ENCODE peak calls at places on chromosome 20, in eight cellular contexts. L is transverse colon, C is NT2/D1, V is HCT116, K is hepatocyte, R is adrenal gland, P is ovary, O is WERI-Rb-1. B is an unnamed sample. For H3K27me3, the result is how much of the 10 kb centered on the place peaks cover.

GRCh38 chr20:32576560-32576959 is 8.6 kb downstream of the NOL4L start:
- DNase-seq in V (no peak), C (no peak), L (no peak), P (no peak), R (no peak), O (no peak), K (no peak), B (no peak)

GRCh38 chr20:60851826-60852704 is 400.0 kb upstream of the CDH4 start:
- DNase-seq in R (no peak), O (peak), K (peak), L (no peak), V (no peak), C (peak), P (no peak), B (peak)

GRCh38 chr20:31418307-31418706 is 12.3 kb upstream of the DEFB121 start:
- DNase-seq in K (no peak), V (no peak), L (no peak), R (no peak), P (no peak), C (no peak), O (no peak), B (no peak)

GRCh38 chr20:25867776-25868649 is 171.4 kb upstream of the ZNF337 start:
- DNase-seq in C (no peak), O (no peak), P (peak), L (peak), K (peak), R (peak), V (no peak), B (peak)

GRCh38 chr20:1588869-1589460 is 30.8 kb downstream of the SIRPB1 start:
- DNase-seq in R (no peak), V (no peak), O (no peak), P (no peak), L (no peak), C (no peak), K (no peak), B (no peak)

GRCh38 chr20:32007787-32008616 is 2.2 kb upstream of the CCM2L start:
- DNase-seq in K (no peak), V (no peak), L (no peak), C (no peak), O (no peak), P (no peak), R (peak), B (peak)

GRCh38 chr20:40489886-40490285 is 199.2 kb downstream of the MAFB start:
- DNase-seq in V (no peak), P (no peak), O (no peak), K (no peak), L (no peak), C (no peak), R (no peak), B (no peak)

GRCh38 chr20:14717124-14718004 is 380.0 kb upstream of the FLRT3 start:
- DNase-seq in O (no peak), V (no peak), P (no peak), K (no peak), R (no peak), C (no peak), L (no peak), B (no peak)

GRCh38 chr20:38723069-38723981 is 961 bp upstream of the SLC32A1 start:
- DNase-seq in V (no peak), P (no peak), L (no peak), R (no peak), O (no peak), C (no peak), K (no peak), B (peak)

GRCh38 chr20:1661542-1662299 is 4.1 kb upstream of the SIRPG start:
- DNase-seq in K (no peak), C (no peak), L (no peak), V (no peak), O (no peak), R (no peak), P (no peak), B (no peak)

GRCh38 chr20:59832406-59833156 is 100.9 kb downstream of the SYCP2 start:
- DNase-seq in V (no peak), C (no peak), K (peak), L (no peak), O (no peak), R (no peak), P (no peak), B (no peak)
- H3K27me3 ChIP-seq in V (under half), C (under half), K (under half), L (under half), O (half or more), R (under half), P (under half), B (under half)

DNA sequence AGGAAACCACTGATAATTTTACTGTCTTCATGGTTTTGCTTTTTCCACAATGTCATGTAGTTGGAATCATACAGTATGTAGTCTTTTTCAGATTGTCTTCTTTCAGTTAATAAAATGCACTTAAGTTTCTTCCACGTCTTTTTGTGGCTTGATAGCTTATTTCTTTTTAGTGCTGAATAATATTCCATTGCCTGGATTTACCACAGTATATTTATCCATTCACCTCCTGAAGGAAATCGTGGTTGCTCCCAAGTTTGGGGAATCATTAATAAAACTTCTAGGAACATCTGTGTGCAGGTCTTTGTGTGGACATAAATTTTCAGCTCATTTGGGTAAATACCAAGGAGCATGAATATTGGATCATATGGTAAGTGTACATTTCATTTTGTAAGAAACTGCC is 38.8 kb upstream of the ZNFX1 start:
- DNase-seq in K (no peak), R (no peak), L (no peak), O (no peak), V (no peak), P (no peak), C (no peak), B (no peak)
- H3K27me3 ChIP-seq in K (half or more), R (under half), L (half or more), O (under half), V (under half), P (under half), C (under half), B (half or more)

DNA sequence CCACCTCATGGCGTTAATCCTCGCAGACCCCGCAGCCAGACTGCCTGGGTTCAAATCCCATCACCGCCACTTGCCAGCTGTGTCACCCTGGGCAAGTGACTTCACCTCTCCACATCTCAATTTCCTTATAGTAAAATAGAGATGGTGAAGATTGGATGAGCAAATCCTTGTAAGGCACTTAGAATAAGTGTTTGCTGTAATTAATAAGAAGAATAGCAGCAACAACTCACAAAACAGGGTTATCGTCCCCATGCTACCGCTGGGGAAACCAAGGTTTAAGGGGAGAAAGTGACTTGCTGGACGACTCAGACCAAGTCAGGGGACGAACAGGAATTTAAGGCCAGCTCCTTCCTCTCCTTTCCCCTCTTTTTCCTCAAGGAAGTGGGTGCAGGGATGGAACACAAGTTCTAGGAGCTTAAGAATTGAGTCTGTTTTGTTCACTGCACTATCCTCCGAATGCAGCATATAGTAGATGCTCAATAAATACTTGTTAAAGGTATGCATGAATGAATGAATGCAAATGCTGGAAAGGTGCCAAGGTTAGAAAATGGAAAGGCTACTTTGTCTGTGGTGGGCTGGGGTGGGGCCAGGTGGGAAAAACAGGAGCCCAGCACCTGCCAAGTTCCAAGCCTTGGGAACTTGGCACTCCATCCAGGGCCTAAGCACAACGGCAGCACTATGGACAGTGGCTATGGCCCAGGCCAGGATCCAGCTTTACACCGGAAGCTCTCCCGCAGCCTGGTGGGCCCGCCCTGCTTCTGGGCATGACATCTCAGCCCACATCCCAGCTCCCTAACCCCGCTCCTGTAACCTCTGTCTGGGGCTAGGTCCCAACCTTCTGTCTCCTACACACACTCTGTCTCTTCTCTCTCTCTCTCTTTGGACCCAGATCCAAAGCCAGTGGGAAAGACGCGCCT is 4.9 kb upstream of the CDH22 start:
- DNase-seq in K (no peak), P (no peak), R (no peak), C (no peak), V (no peak), O (no peak), L (no peak), B (no peak)
- H3K27me3 ChIP-seq in K (half or more), P (under half), R (half or more), C (half or more), V (under half), O (under half), L (half or more), B (half or more)

GRCh38 chr20:21089421-21089820 is 16.7 kb downstream of the LINC00237 start:
- DNase-seq in O (no peak), V (no peak), K (no peak), R (no peak), P (no peak), C (no peak), L (no peak), B (no peak)
- H3K27me3 ChIP-seq in O (half or more), V (under half), K (half or more), R (under half), P (under half), C (under half), L (half or more), B (under half)

GRCh38 chr20:55251170-55251569 is 754.1 kb downstream of the CBLN4 start:
- DNase-seq in C (no peak), K (no peak), L (no peak), R (no peak), P (no peak), O (no peak), V (no peak), B (no peak)

GRCh38 chr20:55252525-55252924 is 752.8 kb downstream of the CBLN4 start:
- DNase-seq in L (no peak), C (no peak), O (no peak), R (no peak), P (peak), V (no peak), K (no peak), B (no peak)

GRCh38 chr20:55253765-55254164 is 751.6 kb downstream of the CBLN4 start:
- DNase-seq in V (no peak), K (peak), R (no peak), L (no peak), P (no peak), O (no peak), C (no peak), B (no peak)

GRCh38 chr20:55255016-55255415 is 750.3 kb downstream of the CBLN4 start:
- DNase-seq in P (no peak), V (no peak), O (no peak), K (no peak), C (no peak), R (no peak), L (no peak), B (no peak)
- H3K27me3 ChIP-seq in P (under half), V (under half), O (under half), K (under half), C (under half), R (under half), L (under half), B (under half)

GRCh38 chr20:21503345-21503744 is 10.5 kb downstream of the NKX2-2 start:
- DNase-seq in V (no peak), K (no peak), C (no peak), L (no peak), R (no peak), O (no peak), P (no peak), B (no peak)

GRCh38 chr20:21500599-21500998 is 13.3 kb downstream of the NKX2-2 start:
- DNase-seq in K (no peak), L (no peak), R (no peak), C (no peak), P (no peak), V (no peak), O (no peak), B (no peak)

GRCh38 chr20:21498646-21499045 is 15.2 kb downstream of the NKX2-2 start:
- DNase-seq in K (no peak), L (no peak), R (no peak), V (no peak), P (no peak), C (no peak), O (no peak), B (no peak)

GRCh38 chr20:21499641-21500040 is 14.2 kb downstream of the NKX2-2 start:
- DNase-seq in C (no peak), V (no peak), R (no peak), L (no peak), O (no peak), K (no peak), P (no peak), B (no peak)

DNA sequence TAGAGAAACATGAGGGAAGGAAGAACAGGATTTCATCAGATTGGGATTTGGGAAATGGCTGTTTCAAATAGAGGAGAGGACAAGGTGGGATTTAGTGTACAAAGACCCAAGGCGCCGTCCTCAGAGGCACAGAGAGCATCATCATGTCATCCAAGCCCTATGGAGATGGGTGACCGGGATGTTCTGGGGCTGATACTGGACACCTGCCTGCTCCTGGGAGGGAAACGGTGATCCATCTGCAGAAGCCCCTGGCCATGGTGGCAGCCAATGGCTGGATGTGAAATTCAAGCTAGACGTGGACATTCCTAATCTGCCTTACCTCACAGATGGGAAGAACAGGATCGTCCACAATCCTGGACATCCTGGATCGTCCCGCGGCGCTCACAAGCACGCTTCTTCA is 12.7 kb downstream of the NKX2-2 start:
- DNase-seq in P (no peak), K (no peak), R (no peak), V (no peak), C (no peak), O (no peak), L (no peak), B (no peak)
- H3K27me3 ChIP-seq in P (under half), K (half or more), R (under half), V (under half), C (under half), O (half or more), L (half or more), B (under half)

GRCh38 chr20:44173116-44173515 is 13.9 kb downstream of the JPH2 start:
- DNase-seq in L (no peak), R (no peak), C (no peak), P (no peak), K (no peak), V (no peak), O (no peak), B (no peak)
- H3K27me3 ChIP-seq in L (under half), R (under half), C (under half), P (under half), K (under half), V (under half), O (under half), B (under half)

GRCh38 chr20:46249671-46250070 is 58.6 kb downstream of the CDH22 start:
- DNase-seq in C (no peak), O (no peak), R (no peak), L (no peak), K (no peak), P (no peak), V (no peak), B (no peak)
- H3K27me3 ChIP-seq in C (half or more), O (under half), R (under half), L (half or more), K (half or more), P (under half), V (under half), B (under half)

GRCh38 chr20:62535282-62535811 is 59.6 kb upstream of the GATA5 start:
- DNase-seq in V (no peak), O (no peak), L (no peak), K (no peak), R (no peak), C (no peak), P (no peak), B (no peak)

GRCh38 chr20:62535964-62536363 is 60.2 kb upstream of the GATA5 start:
- DNase-seq in P (no peak), C (no peak), O (no peak), R (no peak), V (no peak), L (no peak), K (no peak), B (no peak)

GRCh38 chr20:62534526-62535221 is 58.9 kb upstream of the GATA5 start:
- DNase-seq in K (no peak), C (no peak), V (no peak), R (no peak), P (no peak), L (no peak), O (no peak), B (no peak)

GRCh38 chr20:62537649-62538292 is 62.0 kb upstream of the GATA5 start:
- DNase-seq in V (no peak), K (no peak), O (no peak), R (no peak), P (no peak), C (no peak), L (no peak), B (peak)

DNA sequence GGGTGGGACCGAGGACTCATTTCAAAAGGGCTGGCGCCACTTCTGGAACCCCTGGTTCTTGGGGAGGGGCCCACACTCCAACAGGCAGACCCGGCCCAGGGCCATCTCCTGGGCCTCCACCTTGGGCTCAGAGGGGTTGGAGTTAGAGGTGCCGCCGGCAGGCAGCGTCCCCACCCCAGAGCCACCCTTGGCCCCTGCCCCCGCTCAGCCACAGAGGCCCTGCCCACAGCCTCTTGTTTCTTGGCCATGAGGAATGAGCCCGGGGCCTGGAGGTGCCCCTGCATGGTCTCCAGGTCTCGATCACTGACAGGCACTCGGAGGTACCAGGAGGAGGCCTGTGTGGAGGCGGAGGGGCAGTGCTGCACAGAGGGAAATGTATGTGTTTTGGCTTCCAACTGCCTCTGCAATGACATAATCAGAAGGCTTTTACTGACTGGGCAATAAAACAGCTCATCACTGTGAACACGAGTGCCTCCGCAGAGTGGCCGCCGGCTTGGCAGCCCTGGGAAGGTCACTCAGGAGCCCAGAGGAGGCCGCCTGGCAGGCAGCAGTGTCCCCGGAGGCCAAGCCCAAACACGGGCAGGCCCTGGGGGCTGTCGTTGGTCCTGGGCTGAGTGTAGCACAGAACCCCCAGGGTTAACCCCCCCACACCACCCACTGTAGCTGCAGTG is 61.1 kb upstream of the GATA5 start:
- DNase-seq in R (peak), K (peak), C (no peak), V (no peak), L (no peak), P (no peak), O (no peak), B (no peak)
- H3K27me3 ChIP-seq in R (under half), K (under half), C (under half), V (under half), L (under half), P (under half), O (under half), B (under half)

GRCh38 chr20:58841539-58842264 is 9.0 kb downstream of the GNAS-AS1 start:
- DNase-seq in V (no peak), P (no peak), R (no peak), L (no peak), O (no peak), C (no peak), K (no peak), B (peak)
- H3K27me3 ChIP-seq in V (under half), P (under half), R (under half), L (half or more), O (half or more), C (under half), K (half or more), B (under half)

B was measured in GM23338.